ENCODE peak calls at places on chromosomes 6 and 20, in seven cellular contexts. H, B, P, R, O, S and L are unnamed samples.

GRCh38 chr6:98118357-98119045 is 715.9 kb upstream of the POU3F2 start:
- DNase-seq in H (no peak), P (no peak), O (no peak), B (no peak), S (no peak), R (no peak), L (no peak)

GRCh38 chr20:297925-298754 is 770 bp downstream of the ZCCHC3 start:
- DNase-seq in S (peak; percentile 82), B (peak; percentile 71), O (peak; percentile 84), P (peak; percentile 84), H (peak; percentile 90), R (peak; percentile 88), L (peak; percentile 50)

GRCh38 chr6:293185-294174 is 1.2 kb downstream of the DUSP22 start:
- DNase-seq in O (peak; percentile 56), S (peak; percentile 59), P (peak; percentile 71), R (peak; percentile 50), H (peak; percentile 81), B (peak; percentile 47), L (peak; percentile 38)

GRCh38 chr20:57617079-57617795 is 3.0 kb downstream of the ZBP1 start:
- DNase-seq in P (peak; percentile 60), B (no peak), S (peak; percentile 4), R (no peak), O (no peak), H (peak; percentile 59), L (no peak)

GRCh38 chr6:54282186-54282585 is 26.1 kb upstream of the TINAG start:
- DNase-seq in R (peak; percentile 83), B (no peak), S (no peak), H (no peak), P (no peak), O (no peak), L (no peak)

GRCh38 chr20:38321959-38322598 is 18.1 kb downstream of the BPI start:
- DNase-seq in O (peak; percentile 44), P (no peak), R (peak; percentile 85), B (no peak), S (peak; percentile 38), H (no peak), L (peak; percentile 13)

GRCh38 chr6:25133479-25133878 is 145.7 kb upstream of the CARMIL1 start:
- DNase-seq in R (no peak), O (no peak), S (no peak), B (no peak), H (no peak), P (no peak), L (no peak)

GRCh38 chr20:15185913-15186312 is 848.5 kb upstream of the FLRT3 start:
- DNase-seq in H (no peak), R (no peak), B (no peak), P (no peak), O (no peak), S (no peak), L (no peak)

GRCh38 chr6:90088009-90088408 is 193.7 kb downstream of the GJA10 start:
- DNase-seq in O (no peak), R (peak; percentile 78), B (no peak), H (no peak), P (no peak), S (no peak), L (no peak)

GRCh38 chr6:7960848-7961247 is 50.3 kb upstream of the TXNDC5 start:
- DNase-seq in R (no peak), P (no peak), H (no peak), O (no peak), B (no peak), S (no peak), L (no peak)

GRCh38 chr6:158437571-158437970 is 122.3 kb upstream of the TMEM181 start:
- DNase-seq in B (no peak), H (no peak), O (no peak), R (peak; percentile 12), P (no peak), S (no peak), L (no peak)

GRCh38 chr6:3226422-3227362 is 761 bp downstream of the TUBB2B start:
- DNase-seq in R (peak; percentile 59), B (peak; percentile 31), H (peak; percentile 83), S (peak; percentile 34), P (no peak), O (no peak), L (peak; percentile 32)

GRCh38 chr20:46242390-46242789 is 65.9 kb downstream of the CDH22 start:
- DNase-seq in P (no peak), S (no peak), H (no peak), O (no peak), R (no peak), B (no peak), L (no peak)

GRCh38 chr20:47717421-47717820 is 67.9 kb downstream of the SULF2 start:
- DNase-seq in B (no peak), P (no peak), H (no peak), O (no peak), R (no peak), S (no peak), L (no peak)

GRCh38 chr20:57884956-57885355 is 175.1 kb upstream of the PMEPA1 start:
- DNase-seq in S (no peak), H (no peak), B (no peak), P (peak; percentile 38), R (no peak), O (no peak), L (no peak)

GRCh38 chr6:143955971-143956370 is 52.1 kb downstream of the PLAGL1 start:
- DNase-seq in H (no peak), O (no peak), P (no peak), R (no peak), B (no peak), S (no peak), L (no peak)

GRCh38 chr6:24589334-24589733 is 56.7 kb downstream of the KIAA0319 start:
- DNase-seq in P (no peak), O (no peak), H (no peak), R (no peak), B (no peak), S (no peak), L (no peak)

GRCh38 chr6:38187688-38188590 is 368.4 kb downstream of the ZFAND3 start:
- DNase-seq in B (no peak), H (no peak), O (no peak), S (no peak), R (no peak), P (no peak), L (no peak)

GRCh38 chr6:40717411-40718057 is 130.4 kb upstream of the LRFN2 start:
- DNase-seq in P (no peak), B (no peak), O (no peak), H (no peak), S (no peak), R (no peak), L (no peak)

GRCh38 chr6:140079328-140079727 is 704.9 kb upstream of the CITED2 start:
- DNase-seq in B (no peak), P (no peak), R (peak; percentile 40), S (peak; percentile 44), O (no peak), H (no peak), L (peak; percentile 78)

GRCh38 chr6:67541591-67541990 is 1093.5 kb upstream of the ADGRB3 start:
- DNase-seq in S (no peak), P (no peak), O (no peak), H (no peak), R (no peak), B (no peak), L (no peak)

GRCh38 chr20:51184289-51184688 is 161.4 kb upstream of the KCNG1 start:
- DNase-seq in P (no peak), H (no peak), B (no peak), O (no peak), R (peak; percentile 65), S (no peak), L (peak; percentile 34)

GRCh38 chr20:63736893-63737689 is 627 bp downstream of the LIME1 start:
- DNase-seq in O (peak; percentile 38), H (peak; percentile 80), R (no peak), P (peak; percentile 67), S (no peak), B (peak; percentile 63), L (no peak)

GRCh38 chr6:152124432-152125074 is 317.1 kb downstream of the ESR1 start:
- DNase-seq in R (peak; percentile 75), B (peak; percentile 44), O (no peak), P (no peak), H (no peak), S (no peak), L (no peak)

GRCh38 chr6:56043761-56044160 is 168.4 kb upstream of the BMP5 start:
- DNase-seq in O (no peak), R (no peak), B (no peak), H (no peak), P (no peak), S (no peak), L (no peak)

GRCh38 chr6:124223596-124223995 is 419.9 kb downstream of the NKAIN2 start:
- DNase-seq in H (no peak), R (no peak), B (no peak), O (no peak), S (no peak), P (no peak), L (no peak)

GRCh38 chr20:50844430-50845100 is 49.7 kb downstream of the BCAS4 start:
- DNase-seq in R (peak; percentile 54), O (no peak), B (peak; percentile 38), H (peak; percentile 41), S (no peak), P (no peak), L (no peak)

GRCh38 chr20:34931771-34932170 is 23.8 kb downstream of the GSS start:
- DNase-seq in O (no peak), B (no peak), P (no peak), R (no peak), H (no peak), S (no peak), L (no peak)

GRCh38 chr6:4778086-4778485 is 1.9 kb downstream of the CDYL start:
- DNase-seq in R (peak; percentile 59), O (no peak), S (no peak), H (no peak), B (peak; percentile 10), P (no peak), L (no peak)
- H3K4me1 ChIP-seq in R (peaks cover 16% of the 10 kb centered on the region), O (peaks cover 26% of the 10 kb centered on the region), S (peaks cover 47% of the 10 kb centered on the region), H (peaks cover 2% of the 10 kb centered on the region), B (peaks cover 43% of the 10 kb centered on the region), P (peaks cover 17% of the 10 kb centered on the region), L (peaks cover 5% of the 10 kb centered on the region)

GRCh38 chr6:31541658-31542521 is at the start of gene DDX39B:
- DNase-seq in B (peak; percentile 98), P (peak; percentile 98), H (peak; percentile 97), S (peak; percentile 97), R (peak; percentile 99), O (peak; percentile 94), L (peak; percentile 98)
- H3K4me1 ChIP-seq in B (peaks cover 58% of the 10 kb centered on the region), P (peaks cover 43% of the 10 kb centered on the region), H (peaks cover 20% of the 10 kb centered on the region), S (peaks cover 37% of the 10 kb centered on the region), R (peaks cover 19% of the 10 kb centered on the region), O (peaks cover 25% of the 10 kb centered on the region), L (peaks cover 6% of the 10 kb centered on the region)

DNA sequence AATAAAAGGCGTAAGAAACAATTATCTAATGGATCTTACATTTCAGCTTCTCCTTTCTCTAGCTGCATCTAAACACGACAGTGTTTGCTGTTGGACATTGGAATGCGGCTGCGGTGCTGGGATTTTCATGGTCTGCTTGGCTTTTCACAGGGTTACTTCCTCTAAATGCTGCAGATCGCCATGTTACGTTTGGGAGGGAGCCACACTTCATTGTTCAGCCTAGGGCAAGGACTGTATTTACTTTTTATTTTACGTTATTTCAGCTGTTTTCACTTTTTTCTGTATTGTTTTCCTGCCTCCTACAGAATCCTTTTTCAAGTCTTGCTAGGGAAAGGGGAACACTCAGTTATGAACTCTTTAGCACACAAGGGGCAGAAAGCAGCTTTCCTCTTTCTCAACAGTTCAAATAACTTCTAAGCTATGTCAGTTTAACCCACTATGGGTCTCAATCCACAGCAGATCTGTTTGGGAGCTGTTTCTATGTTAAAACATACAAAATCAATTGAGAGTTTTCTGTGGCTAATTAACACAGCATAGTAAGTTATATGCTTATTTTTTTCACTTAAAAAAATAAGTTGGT is 97.8 kb upstream of the MTHFD1L start:
- DNase-seq in R (peak; percentile 36), S (no peak), H (no peak), B (no peak), P (no peak), O (no peak), L (no peak)
- H3K4me1 ChIP-seq in R (peaks cover 11% of the 10 kb centered on the region), S (no peaks in the 10 kb centered on the region), H (no peaks in the 10 kb centered on the region), B (peaks cover 45% of the 10 kb centered on the region), P (no peaks in the 10 kb centered on the region), O (peaks cover 4% of the 10 kb centered on the region), L (no peaks in the 10 kb centered on the region)

GRCh38 chr6:85456782-85457181 is 6.9 kb downstream of the NT5E start:
- DNase-seq in O (no peak), H (no peak), R (no peak), B (no peak), S (no peak), P (no peak), L (no peak)
- H3K4me1 ChIP-seq in O (peaks cover 17% of the 10 kb centered on the region), H (no peaks in the 10 kb centered on the region), R (peaks cover 91% of the 10 kb centered on the region), B (peaks cover 24% of the 10 kb centered on the region), S (peaks cover 23% of the 10 kb centered on the region), P (peaks cover 50% of the 10 kb centered on the region), L (no peaks in the 10 kb centered on the region)